ENCODE peak calls at places on chromosome 7, in four cellular contexts. One of them, this sample, is unnamed.

GRCh38 chr7:47890125-47890524 is 58.1 kb downstream of the PKD1L1 start:
- DNase-seq in nephron progenitor cell: no peak
- DNase-seq in foreskin melanocyte: no peak
- DNase-seq in GM23248: no peak
- DNase-seq in this sample: no peak

GRCh38 chr7:123749537-123749857 is 694 bp upstream of the WASL start:
- DNase-seq in GM23248: peak; percentile 90
- DNase-seq in foreskin melanocyte: no peak
- DNase-seq in nephron progenitor cell: no peak
- DNase-seq in this sample: no peak

GRCh38 chr7:12706900-12707536 is 19.6 kb downstream of the ARL4A start:
- DNase-seq in nephron progenitor cell: no peak
- DNase-seq in GM23248: peak; percentile 71
- DNase-seq in foreskin melanocyte: no peak
- DNase-seq in this sample: no peak

GRCh38 chr7:134844200-134844599 is 64.8 kb downstream of the CALD1 start:
- DNase-seq in GM23248: no peak
- DNase-seq in foreskin melanocyte: no peak
- DNase-seq in nephron progenitor cell: no peak
- DNase-seq in this sample: no peak

GRCh38 chr7:65968256-65969185 is 13.5 kb downstream of the GUSB start:
- DNase-seq in nephron progenitor cell: no peak
- DNase-seq in GM23248: no peak
- DNase-seq in foreskin melanocyte: no peak
- DNase-seq in this sample: no peak

GRCh38 chr7:94980418-94981142 is 73.2 kb downstream of the PPP1R9A start:
- DNase-seq in foreskin melanocyte: no peak
- DNase-seq in nephron progenitor cell: no peak
- DNase-seq in GM23248: peak; percentile 33
- DNase-seq in this sample: no peak

GRCh38 chr7:157487046-157487770 is 150.4 kb downstream of the DNAJB6 start:
- DNase-seq in foreskin melanocyte: no peak
- DNase-seq in nephron progenitor cell: no peak
- DNase-seq in GM23248: no peak
- DNase-seq in this sample: no peak

GRCh38 chr7:133695976-133696531 is 431.1 kb upstream of the LRGUK start:
- DNase-seq in GM23248: no peak
- DNase-seq in foreskin melanocyte: no peak
- DNase-seq in nephron progenitor cell: peak; percentile 40
- DNase-seq in this sample: no peak

GRCh38 chr7:95319570-95319969 is 4.8 kb downstream of the PON1 start:
- DNase-seq in GM23248: no peak
- DNase-seq in nephron progenitor cell: no peak
- DNase-seq in foreskin melanocyte: no peak
- DNase-seq in this sample: no peak

GRCh38 chr7:43081603-43082002 is 30.8 kb upstream of the HECW1 start:
- DNase-seq in GM23248: no peak
- DNase-seq in nephron progenitor cell: no peak
- DNase-seq in foreskin melanocyte: no peak
- DNase-seq in this sample: no peak

GRCh38 chr7:101772508-101773306 is 44.7 kb upstream of the CUX1 start:
- DNase-seq in GM23248: no peak
- DNase-seq in foreskin melanocyte: no peak
- DNase-seq in nephron progenitor cell: no peak
- DNase-seq in this sample: no peak

GRCh38 chr7:96495751-96496216 is 173.9 kb upstream of the SLC25A13 start:
- DNase-seq in foreskin melanocyte: no peak
- DNase-seq in nephron progenitor cell: no peak
- DNase-seq in GM23248: no peak
- DNase-seq in this sample: no peak

GRCh38 chr7:128067983-128068382 is 36.7 kb upstream of the LRRC4 start:
- DNase-seq in nephron progenitor cell: no peak
- DNase-seq in foreskin melanocyte: peak; percentile 26
- DNase-seq in GM23248: no peak
- DNase-seq in this sample: no peak

GRCh38 chr7:46191776-46192175 is 270.7 kb upstream of the IGFBP3 start:
- DNase-seq in foreskin melanocyte: no peak
- DNase-seq in nephron progenitor cell: no peak
- DNase-seq in GM23248: peak; percentile 71
- DNase-seq in this sample: no peak

GRCh38 chr7:17041324-17041723 is 159.5 kb upstream of the AGR3 start:
- DNase-seq in nephron progenitor cell: no peak
- DNase-seq in GM23248: peak; percentile 87
- DNase-seq in foreskin melanocyte: peak; percentile 59
- DNase-seq in this sample: no peak

GRCh38 chr7:8037151-8037550 is 68.6 kb downstream of the GLCCI1 start:
- DNase-seq in nephron progenitor cell: no peak
- DNase-seq in foreskin melanocyte: no peak
- DNase-seq in GM23248: no peak
- DNase-seq in this sample: no peak

GRCh38 chr7:86911703-86912102 is 147.8 kb downstream of the ELAPOR2 start:
- DNase-seq in GM23248: no peak
- DNase-seq in foreskin melanocyte: no peak
- DNase-seq in nephron progenitor cell: no peak
- DNase-seq in this sample: no peak

GRCh38 chr7:21028186-21028989 is 241.7 kb upstream of the SP8 start:
- DNase-seq in foreskin melanocyte: no peak
- DNase-seq in nephron progenitor cell: peak; percentile 8
- DNase-seq in GM23248: peak; percentile 6
- DNase-seq in this sample: no peak

GRCh38 chr7:158044156-158044823 is 543.3 kb downstream of the PTPRN2 start:
- DNase-seq in foreskin melanocyte: no peak
- DNase-seq in nephron progenitor cell: no peak
- DNase-seq in GM23248: no peak
- DNase-seq in this sample: no peak

GRCh38 chr7:924541-925231 is 29.8 kb downstream of the ADAP1 start:
- DNase-seq in nephron progenitor cell: no peak
- DNase-seq in foreskin melanocyte: no peak
- DNase-seq in GM23248: peak; percentile 59
- DNase-seq in this sample: no peak

GRCh38 chr7:40579401-40579800 is 444.6 kb downstream of the SUGCT start:
- DNase-seq in GM23248: peak; percentile 40
- DNase-seq in foreskin melanocyte: no peak
- DNase-seq in nephron progenitor cell: no peak
- DNase-seq in this sample: no peak

GRCh38 chr7:101108330-101108857 is 18.5 kb upstream of the SERPINE1 start:
- DNase-seq in foreskin melanocyte: no peak
- DNase-seq in GM23248: no peak
- DNase-seq in nephron progenitor cell: peak; percentile 21
- DNase-seq in this sample: no peak

GRCh38 chr7:110356438-110356837 is 734.5 kb upstream of the LRRN3 start:
- DNase-seq in GM23248: no peak
- DNase-seq in foreskin melanocyte: no peak
- DNase-seq in nephron progenitor cell: no peak
- DNase-seq in this sample: no peak

GRCh38 chr7:101450064-101450463 is 87.4 kb downstream of the COL26A1 start:
- DNase-seq in nephron progenitor cell: no peak
- DNase-seq in foreskin melanocyte: no peak
- DNase-seq in GM23248: no peak
- DNase-seq in this sample: no peak

This sample was measured in effector CD4-positive, alpha-beta T cell.